ENCODE peak calls at places on chromosome 17, in six cellular contexts. S, D, G, V, E and U are unnamed samples.

GRCh38 chr17:45241315-45242011 is 19.8 kb downstream of the FMNL1 start:
- DNase-seq in D (peak; percentile 77), E (no peak), S (peak; percentile 51), V (no peak), G (peak; percentile 84), U (no peak)

GRCh38 chr17:12680407-12680897 is 14.8 kb downstream of the MYOCD start:
- DNase-seq in V (no peak), D (no peak), G (no peak), E (no peak), S (no peak), U (peak; percentile 34)

GRCh38 chr17:1455291-1455747 is 713 bp downstream of the CRK start:
- DNase-seq in S (peak; percentile 48), V (peak; percentile 87), E (peak; percentile 70), G (peak; percentile 59), D (peak; percentile 78), U (peak; percentile 67)

GRCh38 chr17:31392002-31392855 is 754 bp downstream of the RAB11FIP4 start:
- DNase-seq in S (no peak), D (peak; percentile 48), V (no peak), G (peak; percentile 55), E (no peak), U (no peak)

GRCh38 chr17:49521088-49521450 is 26.0 kb downstream of the NGFR start:
- DNase-seq in V (no peak), D (peak; percentile 23), S (no peak), E (no peak), G (no peak), U (no peak)

GRCh38 chr17:72419866-72420774 is 299.3 kb downstream of the SOX9 start:
- DNase-seq in G (no peak), D (no peak), V (no peak), S (no peak), E (no peak), U (no peak)

GRCh38 chr17:35373532-35373983 is at the start of gene SLFN11:
- DNase-seq in D (peak; percentile 53), E (no peak), G (peak; percentile 59), S (no peak), V (peak; percentile 86), U (peak; percentile 97)

GRCh38 chr17:16980813-16981731 is 9.2 kb upstream of the TNFRSF13B start:
- DNase-seq in E (no peak), V (no peak), G (peak; percentile 43), D (peak; percentile 36), S (no peak), U (no peak)

GRCh38 chr17:8137645-8138342 is 13.9 kb upstream of the HES7 start:
- DNase-seq in S (no peak), G (no peak), D (peak; percentile 32), V (peak; percentile 38), E (no peak), U (no peak)

GRCh38 chr17:69067274-69068047 is 6.7 kb upstream of the ABCA9 start:
- DNase-seq in D (peak; percentile 61), V (no peak), G (no peak), E (no peak), S (no peak), U (no peak)

GRCh38 chr17:48907713-48908046 is 527 bp upstream of the UBE2Z start:
- DNase-seq in D (no peak), V (peak; percentile 89), E (no peak), S (no peak), G (no peak), U (peak; percentile 64)

GRCh38 chr17:71085238-71086033 is 916.1 kb downstream of the KCNJ2 start:
- DNase-seq in D (peak; percentile 79), V (no peak), G (peak; percentile 69), S (peak; percentile 44), E (no peak), U (no peak)

GRCh38 chr17:8832711-8833352 is 33.7 kb upstream of the MFSD6L start:
- DNase-seq in G (peak; percentile 95), S (peak; percentile 41), D (peak; percentile 94), E (peak; percentile 19), V (no peak), U (no peak)

GRCh38 chr17:41683441-41684007 is 5.2 kb upstream of the EIF1 start:
- DNase-seq in D (no peak), S (no peak), G (no peak), V (no peak), E (no peak), U (no peak)

GRCh38 chr17:46832945-46833839 is 14.7 kb upstream of the WNT3 start:
- DNase-seq in V (no peak), D (peak; percentile 43), E (no peak), S (no peak), G (no peak), U (peak; percentile 87)

DNA sequence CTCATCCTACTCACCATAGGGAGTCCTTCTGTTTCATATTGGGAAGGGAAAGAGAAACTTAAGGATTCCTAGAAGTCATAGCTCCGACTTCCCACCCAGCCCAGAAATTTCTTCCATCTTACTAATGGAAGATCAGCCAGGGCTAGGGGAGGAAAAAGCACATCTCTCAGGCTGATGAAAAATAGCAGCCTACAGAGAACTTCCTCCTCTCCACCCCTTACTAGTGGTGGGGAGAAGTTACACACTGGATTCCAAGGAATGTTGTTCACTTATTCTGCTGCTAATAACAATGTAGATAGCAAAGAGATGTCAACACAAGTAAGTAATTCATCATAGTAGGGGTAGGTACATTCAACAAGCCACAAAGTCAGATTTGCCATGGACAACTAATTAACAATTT is 94.4 kb downstream of the SPACA3 start:
- DNase-seq in G (no peak), D (no peak), S (no peak), V (no peak), E (peak; percentile 42), U (no peak)
- H3K14ac ChIP-seq in G (no peak overlapping the region), D (no peak overlapping the region), S (no peak overlapping the region), V (no peak overlapping the region), E (no peak overlapping the region), U (no peak overlapping the region)

GRCh38 chr17:36506249-36506826 is 19.9 kb downstream of the ZNHIT3 start:
- DNase-seq in G (no peak), E (no peak), S (no peak), D (no peak), V (no peak), U (no peak)
- H3K14ac ChIP-seq in G (no peak overlapping the region), E (no peak overlapping the region), S (no peak overlapping the region), D (no peak overlapping the region), V (no peak overlapping the region), U (no peak overlapping the region)

GRCh38 chr17:34199449-34199848 is 55.6 kb upstream of the CCL2 start:
- DNase-seq in G (no peak), E (no peak), D (no peak), V (no peak), S (no peak), U (no peak)

GRCh38 chr17:34201767-34202166 is 53.3 kb upstream of the CCL2 start:
- DNase-seq in V (no peak), S (no peak), G (no peak), D (no peak), E (no peak), U (no peak)

GRCh38 chr17:34198519-34198918 is 56.6 kb upstream of the CCL2 start:
- DNase-seq in D (no peak), V (no peak), E (no peak), S (no peak), G (no peak), U (no peak)

GRCh38 chr17:34201225-34201624 is 53.9 kb upstream of the CCL2 start:
- DNase-seq in V (no peak), G (no peak), E (no peak), D (no peak), S (no peak), U (peak; percentile 18)

DNA sequence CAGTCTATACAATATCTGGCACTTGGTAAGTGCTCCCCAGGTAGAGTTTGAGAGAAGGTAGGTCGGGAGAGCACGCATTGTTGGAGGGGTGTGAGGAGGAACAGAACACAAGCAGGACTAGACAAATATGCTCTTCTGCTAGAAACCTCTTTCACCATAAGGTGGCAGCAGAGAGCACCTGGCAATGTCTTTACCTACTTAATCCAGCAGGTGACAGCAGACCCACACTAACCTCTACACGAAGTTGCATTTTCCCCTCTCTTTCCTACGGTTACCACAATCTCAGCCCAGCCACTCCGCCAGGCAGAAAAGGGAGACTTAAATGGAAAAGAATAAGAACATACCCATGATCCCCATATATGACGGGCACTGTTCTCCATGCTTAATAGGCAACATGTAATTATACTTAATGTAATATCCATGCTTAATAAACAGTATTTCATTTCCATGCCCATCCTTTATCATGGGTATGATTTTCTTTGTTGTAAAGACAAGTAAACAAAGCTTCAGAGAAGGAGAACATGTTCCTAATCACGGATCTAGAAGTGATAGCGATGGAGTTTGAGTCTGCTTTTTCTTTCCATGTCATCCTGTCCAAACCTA is 55.1 kb upstream of the CCL2 start:
- DNase-seq in V (peak; percentile 76), D (peak; percentile 90), G (peak; percentile 85), S (peak; percentile 86), E (peak; percentile 66), U (peak; percentile 87)
- H3K14ac ChIP-seq in V (no peak overlapping the region), D (no peak overlapping the region), G (no peak overlapping the region), S (no peak overlapping the region), E (no peak overlapping the region), U (no peak overlapping the region)

GRCh38 chr17:82798752-82799151 is 41.1 kb downstream of the ZNF750 start:
- DNase-seq in V (no peak), E (no peak), G (no peak), D (no peak), S (no peak), U (no peak)
- H3K14ac ChIP-seq in V (no peak overlapping the region), E (no peak overlapping the region), G (no peak overlapping the region), D (no peak overlapping the region), S (no peak overlapping the region), U (no peak overlapping the region)

GRCh38 chr17:33509331-33509730 is 216.2 kb upstream of the ASIC2 start:
- DNase-seq in D (no peak), S (no peak), V (no peak), E (no peak), G (no peak), U (no peak)

GRCh38 chr17:33504571-33504970 is 211.5 kb upstream of the ASIC2 start:
- DNase-seq in V (no peak), S (no peak), G (no peak), D (no peak), E (no peak), U (no peak)

GRCh38 chr17:33508215-33508614 is 215.1 kb upstream of the ASIC2 start:
- DNase-seq in S (no peak), D (no peak), G (no peak), E (no peak), V (no peak), U (no peak)

GRCh38 chr17:33511670-33512069 is 218.6 kb upstream of the ASIC2 start:
- DNase-seq in G (no peak), V (no peak), D (no peak), S (no peak), E (no peak), U (no peak)

GRCh38 chr17:33506889-33507650 is 214.0 kb upstream of the ASIC2 start:
- DNase-seq in G (no peak), E (no peak), V (peak; percentile 87), D (no peak), S (no peak), U (no peak)
- H3K14ac ChIP-seq in G (no peak overlapping the region), E (no peak overlapping the region), V (no peak overlapping the region), D (peak overlapping the region; percentile 36), S (no peak overlapping the region), U (no peak overlapping the region)

GRCh38 chr17:39615434-39615833 is 7.7 kb upstream of the NEUROD2 start:
- DNase-seq in D (no peak), V (no peak), E (no peak), G (no peak), S (no peak), U (no peak)
- H3K14ac ChIP-seq in D (no peak overlapping the region), V (no peak overlapping the region), E (no peak overlapping the region), G (no peak overlapping the region), S (no peak overlapping the region), U (no peak overlapping the region)